ENCODE peak calls at places on chromosomes 2 and 18, in nine cellular contexts. L is NCI-H2029 treated with DMSO at 0.1 percent for 48 hours; V is body of pancreas; X is stimulated activated CD4-positive, alpha-beta T cell treated with anti-CD3 and anti-CD28 coated beads, Interleukin-4, amount 100 ng/mL, for 1 hour; M is mammary epithelial cell; T is iPS-NIHi11; J is HFFc6; D is HEK293T; U is fibroblast of lung. O is an unnamed sample.

GRCh38 chr18:63949068-63949737 is at the start of gene HMSD:
- DNase-seq in D (peak), V (peak), J (no peak), M (peak), T (peak), L (peak), U (peak), X (peak), O (no peak)

GRCh38 chr2:48829569-48829968 is 74.0 kb upstream of the LHCGR start:
- DNase-seq in X (no peak), U (no peak), L (no peak), M (no peak), T (no peak), D (no peak), J (no peak), V (no peak), O (no peak)

GRCh38 chr2:240149943-240150784 is 9.7 kb upstream of the OTOS start:
- DNase-seq in V (no peak), X (peak), U (peak), L (no peak), T (peak), D (peak), J (no peak), M (no peak), O (no peak)

GRCh38 chr2:88626171-88627054 is 851 bp downstream of the EIF2AK3 start:
- DNase-seq in X (peak), U (no peak), M (peak), V (peak), D (peak), L (no peak), T (peak), J (no peak), O (no peak)

GRCh38 chr2:97740590-97741182 is 27.3 kb downstream of the ZAP70 start:
- DNase-seq in V (peak), M (no peak), U (peak), T (peak), X (peak), J (no peak), D (peak), L (peak), O (peak)

GRCh38 chr2:127176371-127177311 is 43.5 kb downstream of the CYP27C1 start:
- DNase-seq in T (no peak), D (no peak), U (peak), L (no peak), M (peak), J (peak), V (peak), X (no peak), O (no peak)

GRCh38 chr2:32008811-32009478 is 1.9 kb downstream of the MEMO1 start:
- DNase-seq in T (peak), X (peak), V (peak), U (peak), L (no peak), M (peak), D (peak), J (peak), O (no peak)

GRCh38 chr18:32956591-32957310 is 183.9 kb upstream of the KLHL14 start:
- DNase-seq in L (no peak), D (peak), V (no peak), J (no peak), U (peak), X (no peak), T (peak), M (peak), O (no peak)